ENCODE peak calls at places on chromosomes 7 and 10, in seven cellular contexts. One of them, this sample, is unnamed.

GRCh38 chr10:85612833-85613232 is 753.8 kb downstream of the GRID1 start:
- DNase-seq in RCC 7860: no peak
- DNase-seq in LNCaP clone FGC: no peak
- DNase-seq in KBM-7: peak; percentile 6
- DNase-seq in astrocyte of the spinal cord: no peak
- DNase-seq in Kasumi-1: no peak
- DNase-seq in posterior cingulate gyrus: no peak
- DNase-seq in this sample: no peak

GRCh38 chr10:124231188-124232135 is 138.1 kb upstream of the CHST15 start:
- DNase-seq in posterior cingulate gyrus: no peak
- DNase-seq in LNCaP clone FGC: no peak
- DNase-seq in KBM-7: no peak
- DNase-seq in Kasumi-1: peak; percentile 26
- DNase-seq in RCC 7860: no peak
- DNase-seq in astrocyte of the spinal cord: no peak
- DNase-seq in this sample: peak; percentile 56

GRCh38 chr7:55572378-55573233 is at the start of gene VOPP1:
- DNase-seq in KBM-7: peak; percentile 59
- DNase-seq in LNCaP clone FGC: no peak
- DNase-seq in astrocyte of the spinal cord: peak; percentile 52
- DNase-seq in Kasumi-1: peak; percentile 48
- DNase-seq in RCC 7860: peak; percentile 49
- DNase-seq in posterior cingulate gyrus: peak; percentile 51
- DNase-seq in this sample: peak; percentile 69

GRCh38 chr7:5283421-5284303 is 919 bp downstream of the SLC29A4 start:
- DNase-seq in Kasumi-1: no peak
- DNase-seq in posterior cingulate gyrus: no peak
- DNase-seq in LNCaP clone FGC: no peak
- DNase-seq in RCC 7860: no peak
- DNase-seq in astrocyte of the spinal cord: no peak
- DNase-seq in KBM-7: no peak
- DNase-seq in this sample: no peak

GRCh38 chr7:46424934-46425333 is 503.9 kb upstream of the IGFBP3 start:
- DNase-seq in LNCaP clone FGC: no peak
- DNase-seq in posterior cingulate gyrus: no peak
- DNase-seq in astrocyte of the spinal cord: peak; percentile 5
- DNase-seq in Kasumi-1: no peak
- DNase-seq in KBM-7: no peak
- DNase-seq in RCC 7860: no peak
- DNase-seq in this sample: no peak

GRCh38 chr10:13528875-13529713 is at the start of gene BEND7:
- DNase-seq in Kasumi-1: no peak
- DNase-seq in posterior cingulate gyrus: no peak
- DNase-seq in KBM-7: peak; percentile 36
- DNase-seq in LNCaP clone FGC: no peak
- DNase-seq in RCC 7860: peak; percentile 22
- DNase-seq in astrocyte of the spinal cord: peak; percentile 11
- DNase-seq in this sample: peak; percentile 7

GRCh38 chr10:70540089-70540788 is 61.7 kb downstream of the PALD1 start:
- DNase-seq in RCC 7860: no peak
- DNase-seq in astrocyte of the spinal cord: no peak
- DNase-seq in KBM-7: peak; percentile 33
- DNase-seq in Kasumi-1: peak; percentile 27
- DNase-seq in LNCaP clone FGC: no peak
- DNase-seq in posterior cingulate gyrus: no peak
- DNase-seq in this sample: peak; percentile 17

GRCh38 chr10:124539935-124540641 is 78.5 kb downstream of the LHPP start:
- DNase-seq in Kasumi-1: peak; percentile 39
- DNase-seq in RCC 7860: no peak
- DNase-seq in astrocyte of the spinal cord: peak; percentile 27
- DNase-seq in posterior cingulate gyrus: peak; percentile 63
- DNase-seq in KBM-7: peak; percentile 63
- DNase-seq in LNCaP clone FGC: no peak
- DNase-seq in this sample: peak; percentile 85

GRCh38 chr7:64886956-64887545 is 16.0 kb upstream of the ZNF273 start:
- DNase-seq in Kasumi-1: no peak
- DNase-seq in KBM-7: no peak
- DNase-seq in RCC 7860: no peak
- DNase-seq in posterior cingulate gyrus: no peak
- DNase-seq in LNCaP clone FGC: no peak
- DNase-seq in astrocyte of the spinal cord: no peak
- DNase-seq in this sample: no peak

GRCh38 chr7:47827886-47828285 is 120.4 kb downstream of the PKD1L1 start:
- DNase-seq in KBM-7: no peak
- DNase-seq in astrocyte of the spinal cord: no peak
- DNase-seq in RCC 7860: no peak
- DNase-seq in Kasumi-1: no peak
- DNase-seq in posterior cingulate gyrus: no peak
- DNase-seq in LNCaP clone FGC: no peak
- DNase-seq in this sample: no peak

GRCh38 chr7:80890839-80891544 is 27.9 kb downstream of the SEMA3C start:
- DNase-seq in RCC 7860: no peak
- DNase-seq in Kasumi-1: no peak
- DNase-seq in LNCaP clone FGC: no peak
- DNase-seq in KBM-7: no peak
- DNase-seq in astrocyte of the spinal cord: no peak
- DNase-seq in posterior cingulate gyrus: no peak
- DNase-seq in this sample: no peak

GRCh38 chr10:62069452-62070191 is 168.1 kb downstream of the ARID5B start:
- DNase-seq in RCC 7860: no peak
- DNase-seq in Kasumi-1: no peak
- DNase-seq in astrocyte of the spinal cord: no peak
- DNase-seq in posterior cingulate gyrus: no peak
- DNase-seq in KBM-7: no peak
- DNase-seq in LNCaP clone FGC: no peak
- DNase-seq in this sample: no peak

GRCh38 chr10:89138755-89139154 is 68.4 kb downstream of the CH25H start:
- DNase-seq in RCC 7860: no peak
- DNase-seq in astrocyte of the spinal cord: no peak
- DNase-seq in KBM-7: no peak
- DNase-seq in posterior cingulate gyrus: no peak
- DNase-seq in LNCaP clone FGC: no peak
- DNase-seq in Kasumi-1: no peak
- DNase-seq in this sample: no peak

GRCh38 chr7:155412416-155413253 is 45.3 kb upstream of the EN2 start:
- DNase-seq in Kasumi-1: peak; percentile 49
- DNase-seq in astrocyte of the spinal cord: no peak
- DNase-seq in LNCaP clone FGC: no peak
- DNase-seq in RCC 7860: no peak
- DNase-seq in posterior cingulate gyrus: peak; percentile 55
- DNase-seq in KBM-7: peak; percentile 49
- DNase-seq in this sample: peak; percentile 14